ENCODE peak calls at places on chromosome 14, in four cellular contexts. N, F, Q and M are unnamed samples.

GRCh38 chr14:65038966-65039365 is 52.3 kb downstream of the FNTB start:
- DNase-seq in N (no peak), F (no peak), Q (no peak), M (no peak)

GRCh38 chr14:21846227-21846885 is 172.7 kb upstream of the OR4E1 start:
- DNase-seq in N (peak; percentile 81), F (no peak), Q (no peak), M (peak; percentile 28)

GRCh38 chr14:65940056-65940735 is 527.7 kb downstream of the FUT8 start:
- DNase-seq in N (no peak), F (no peak), Q (no peak), M (peak; percentile 24)

GRCh38 chr14:101875726-101876268 is 88.6 kb upstream of the DYNC1H1 start:
- DNase-seq in N (no peak), F (no peak), Q (no peak), M (no peak)

GRCh38 chr14:56268653-56269052 is 150.4 kb downstream of the PELI2 start:
- DNase-seq in N (no peak), F (no peak), Q (no peak), M (no peak)

GRCh38 chr14:101944451-101944850 is 19.9 kb upstream of the DYNC1H1 start:
- DNase-seq in N (no peak), F (no peak), Q (no peak), M (no peak)

GRCh38 chr14:94367347-94367746 is 21.1 kb downstream of the SERPINA1 start:
- DNase-seq in N (no peak), F (no peak), Q (no peak), M (no peak)

GRCh38 chr14:68373847-68374582 is 418.9 kb downstream of the ZFP36L1 start:
- DNase-seq in N (no peak), F (no peak), Q (no peak), M (no peak)

GRCh38 chr14:102188187-102188586 is 48.5 kb downstream of the WDR20 start:
- DNase-seq in N (no peak), F (no peak), Q (no peak), M (no peak)

GRCh38 chr14:65560340-65561027 is 148.0 kb downstream of the FUT8 start:
- DNase-seq in N (no peak), F (peak; percentile 3), Q (no peak), M (no peak)

GRCh38 chr14:33280646-33281045 is 342.0 kb downstream of the NPAS3 start:
- DNase-seq in N (no peak), F (no peak), Q (no peak), M (no peak)

GRCh38 chr14:64654931-64655330 is 49.3 kb upstream of the PLEKHG3 start:
- DNase-seq in N (no peak), F (no peak), Q (no peak), M (no peak)

GRCh38 chr14:91388551-91388975 is 29.1 kb downstream of the CCDC88C start:
- DNase-seq in N (no peak), F (no peak), Q (no peak), M (peak; percentile 83)

GRCh38 chr14:72613196-72613974 is 280.5 kb downstream of the DPF3 start:
- DNase-seq in N (no peak), F (no peak), Q (peak; percentile 4), M (no peak)

GRCh38 chr14:90555126-90556049 is 158.6 kb downstream of the CALM1 start:
- DNase-seq in N (no peak), F (no peak), Q (no peak), M (no peak)

GRCh38 chr14:92613008-92613658 is 99.6 kb downstream of the RIN3 start:
- DNase-seq in N (peak; percentile 89), F (no peak), Q (no peak), M (peak; percentile 62)

GRCh38 chr14:61812347-61813100 is 50.3 kb downstream of the SNAPC1 start:
- DNase-seq in N (peak; percentile 61), F (no peak), Q (peak; percentile 41), M (peak; percentile 26)

GRCh38 chr14:76186318-76187027 is 34.8 kb downstream of the GPATCH2L start:
- DNase-seq in N (no peak), F (no peak), Q (no peak), M (no peak)

GRCh38 chr14:26175659-26176058 is 422.2 kb downstream of the NOVA1 start:
- DNase-seq in N (no peak), F (no peak), Q (no peak), M (no peak)

GRCh38 chr14:100673085-100673806 is 53.4 kb upstream of the DLK1 start:
- DNase-seq in N (peak; percentile 62), F (no peak), Q (peak; percentile 63), M (no peak)

GRCh38 chr14:77120771-77121743 is 20.5 kb downstream of the ZDHHC22 start:
- DNase-seq in N (no peak), F (no peak), Q (no peak), M (peak; percentile 77)

GRCh38 chr14:103724116-103724515 is 8.5 kb downstream of the ZFYVE21 start:
- DNase-seq in N (no peak), F (no peak), Q (no peak), M (no peak)

GRCh38 chr14:35221462-35221861 is 70.7 kb upstream of the PSMA6 start:
- DNase-seq in N (no peak), F (no peak), Q (no peak), M (no peak)

GRCh38 chr14:73795974-73796373 is 55.7 kb upstream of the PTGR2 start:
- DNase-seq in N (no peak), F (no peak), Q (no peak), M (no peak)

GRCh38 chr14:94867931-94868597 is 98.2 kb upstream of the GSC start:
- DNase-seq in N (no peak), F (no peak), Q (no peak), M (no peak)

GRCh38 chr14:67285876-67286452 is 44.7 kb downstream of the PALS1 start:
- DNase-seq in N (no peak), F (peak; percentile 31), Q (no peak), M (peak; percentile 30)

GRCh38 chr14:35695647-35696046 is 113.4 kb downstream of the RALGAPA1 start:
- DNase-seq in N (no peak), F (no peak), Q (no peak), M (no peak)

GRCh38 chr14:86035882-86036281 is 505.9 kb downstream of the FLRT2 start:
- DNase-seq in N (peak; percentile 65), F (no peak), Q (no peak), M (peak; percentile 3)

GRCh38 chr14:104724981-104725771 is 1.1 kb downstream of the ADSS1 start:
- DNase-seq in N (peak; percentile 59), F (no peak), Q (no peak), M (no peak)

GRCh38 chr14:104724407-104724980 is 465 bp downstream of the ADSS1 start:
- DNase-seq in N (no peak), F (no peak), Q (no peak), M (no peak)

GRCh38 chr14:104726600-104727451 is 2.8 kb downstream of the ADSS1 start:
- DNase-seq in N (no peak), F (no peak), Q (no peak), M (no peak)

GRCh38 chr14:104723651-104724406 is at the start of gene ADSS1:
- DNase-seq in N (peak; percentile 66), F (no peak), Q (no peak), M (peak; percentile 92)

DNA sequence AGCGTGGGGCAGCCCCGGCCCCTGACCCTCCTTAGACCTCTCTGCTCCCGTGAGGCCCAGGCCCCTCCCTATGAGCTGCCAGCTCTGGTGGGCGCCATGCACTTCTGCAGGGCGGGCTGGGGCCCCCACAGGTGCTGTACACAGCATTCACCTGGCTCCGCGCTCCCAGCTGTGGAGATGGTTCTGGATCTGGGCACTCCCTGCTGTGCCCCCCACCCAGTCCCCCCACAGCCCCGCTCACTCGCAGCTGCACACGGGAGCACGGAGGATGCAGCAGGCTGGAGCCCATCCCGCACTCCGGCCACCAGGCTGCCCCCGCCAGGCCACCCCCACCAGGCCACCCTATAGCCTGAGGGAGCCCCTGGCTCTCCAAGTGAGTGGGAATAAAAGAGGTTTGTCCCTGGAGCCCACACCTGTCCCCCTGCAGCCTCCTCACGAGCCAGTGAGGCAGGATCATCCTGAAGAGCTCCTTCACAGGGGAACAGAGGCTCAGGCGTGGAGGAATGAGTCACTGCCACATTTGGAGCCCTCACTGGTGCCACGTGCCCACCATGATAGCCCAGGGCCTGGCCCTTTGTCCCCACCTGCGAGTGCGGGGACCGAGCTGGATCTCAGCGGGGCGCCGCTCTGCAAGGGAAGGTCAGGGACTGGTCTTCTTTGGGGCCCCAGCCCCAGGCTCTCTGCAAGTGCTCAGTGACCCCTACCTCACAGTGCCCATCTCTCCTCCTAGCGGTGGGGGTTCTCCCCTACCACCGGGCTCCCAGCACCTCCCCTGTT is 1.9 kb downstream of the ADSS1 start:
- DNase-seq in N (no peak), F (no peak), Q (no peak), M (no peak)
- TF ChIP-seq CTCF in N (no peak), F (no peak), Q (peak; percentile 44), M (no peak)

DNA sequence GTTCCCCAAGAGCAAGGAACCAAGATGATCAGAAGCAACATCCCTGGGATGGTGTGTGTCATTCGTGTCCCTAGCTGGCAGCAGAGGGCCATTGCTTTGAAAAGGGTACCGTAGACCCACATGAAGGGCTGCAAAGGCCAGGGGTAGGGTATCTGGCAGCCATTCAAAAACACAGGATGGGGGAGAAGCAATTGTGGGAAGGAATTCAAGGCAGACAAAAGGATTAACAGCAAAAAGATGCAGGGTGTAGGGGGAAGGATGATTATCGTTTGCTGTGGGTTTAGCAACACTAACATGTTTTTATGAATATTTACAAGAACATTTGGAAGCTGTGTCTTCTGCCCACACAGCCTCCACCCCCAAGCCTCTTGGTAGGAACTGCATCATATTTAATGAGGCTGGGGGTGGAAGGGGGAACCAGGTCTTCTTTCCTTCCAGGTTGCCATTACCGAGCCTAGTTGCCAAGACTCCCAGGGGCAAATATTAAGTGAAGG is 169.0 kb upstream of the G2E3 start:
- DNase-seq in N (no peak), F (no peak), Q (no peak), M (no peak)
- TF ChIP-seq CTCF in N (no peak), F (no peak), Q (no peak), M (no peak)

GRCh38 chr14:20757963-20758362 is 10.2 kb upstream of the EDDM3B start:
- DNase-seq in N (peak; percentile 57), F (no peak), Q (no peak), M (peak; percentile 37)
- TF ChIP-seq CTCF in N (peak; percentile 28), F (no peak), Q (peak; percentile 27), M (peak; percentile 54)

GRCh38 chr14:31382221-31382620 is 38.1 kb downstream of the HEATR5A start:
- DNase-seq in N (no peak), F (no peak), Q (no peak), M (no peak)
- TF ChIP-seq CTCF in N (no peak), F (no peak), Q (no peak), M (no peak)

DNA sequence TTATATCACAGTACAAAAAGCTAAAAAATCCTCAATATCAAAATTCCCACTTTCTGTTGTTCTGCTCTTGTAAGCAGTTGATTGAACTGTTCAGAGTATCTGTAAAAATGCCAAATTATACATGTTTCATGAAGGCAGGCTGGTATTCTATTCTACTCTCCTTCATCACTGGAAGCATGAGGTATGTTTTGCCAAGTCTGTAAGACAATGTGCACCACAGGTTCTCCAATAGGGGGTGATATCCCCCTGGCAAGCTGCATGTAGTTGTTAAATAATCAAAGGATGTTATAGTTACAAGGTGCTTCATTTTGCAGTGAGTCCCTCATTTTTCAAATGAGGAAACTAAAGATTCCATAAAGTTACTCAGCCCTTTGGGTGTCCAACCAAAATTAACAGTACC is 15.1 kb upstream of the NEK9 start:
- DNase-seq in N (no peak), F (no peak), Q (no peak), M (no peak)
- TF ChIP-seq CTCF in N (no peak), F (peak; percentile 50), Q (peak; percentile 56), M (peak; percentile 36)

GRCh38 chr14:105470812-105471771 is 3.5 kb upstream of the CRIP2 start:
- DNase-seq in N (peak; percentile 65), F (no peak), Q (no peak), M (no peak)
- TF ChIP-seq CTCF in N (no peak), F (no peak), Q (peak; percentile 33), M (no peak)